ENCODE peak calls at places on chromosomes 4 and X, in ten cellular contexts. N is CD8-positive, alpha-beta T cell; B is coronary artery; Z is LHCN-M2; C is AG08396; A is GM23248; J is activated gamma-delta T cell treated with Interleukin-2 at 50 U/mL for 16 hours; S is neuronal stem cell; E is LoVo; X is GM12878. R is an unnamed sample.

GRCh38 chr4:24321151-24321550 is 263.2 kb downstream of the DHX15 start:
- DNase-seq in A (peak), J (no peak), B (no peak), E (peak), C (no peak), N (no peak), S (no peak), Z (peak), X (no peak), R (no peak)

GRCh38 chr4:6333301-6334202 is 63.9 kb downstream of the WFS1 start:
- DNase-seq in X (no peak), J (no peak), Z (no peak), C (no peak), B (no peak), N (no peak), E (no peak), A (peak), S (no peak), R (no peak)

GRCh38 chrX:28960063-28960462 is 372.8 kb downstream of the IL1RAPL1 start:
- DNase-seq in J (no peak), B (no peak), X (no peak), C (no peak), N (no peak), Z (no peak), S (no peak), E (no peak), A (no peak), R (no peak)

GRCh38 chrX:149937881-149938426 is 337 bp downstream of the EOLA2 start:
- DNase-seq in X (no peak), Z (no peak), S (no peak), N (peak), C (no peak), E (no peak), J (peak), A (peak), B (peak), R (no peak)

GRCh38 chr4:37095925-37096324 is 148.6 kb upstream of the NWD2 start:
- DNase-seq in S (no peak), C (no peak), B (no peak), A (no peak), N (no peak), E (no peak), X (no peak), Z (no peak), J (no peak), R (no peak)

GRCh38 chrX:155881158-155881993 is at the start of gene VAMP7:
- DNase-seq in C (peak), B (peak), E (peak), Z (peak), J (peak), S (peak), X (peak), A (peak), N (peak), R (peak)

GRCh38 chrX:132365490-132365889 is 123.3 kb downstream of the MBNL3 start:
- DNase-seq in Z (no peak), A (no peak), J (no peak), X (no peak), N (no peak), E (no peak), S (no peak), B (no peak), C (no peak), R (no peak)

GRCh38 chr4:15451866-15452765 is 17.6 kb upstream of the CC2D2A start:
- DNase-seq in S (no peak), J (no peak), B (no peak), N (no peak), A (peak), Z (peak), E (no peak), C (peak), X (no peak), R (no peak)

GRCh38 chrX:76420237-76420636 is 7.3 kb upstream of the MAGEE1 start:
- DNase-seq in A (peak), X (no peak), N (no peak), Z (no peak), E (no peak), S (no peak), B (no peak), J (no peak), C (no peak), R (no peak)

GRCh38 chrX:149867488-149867887 is 13.5 kb upstream of the MAGEA8 start:
- DNase-seq in B (no peak), E (no peak), X (no peak), A (no peak), J (no peak), Z (no peak), C (no peak), N (no peak), S (no peak), R (no peak)

GRCh38 chrX:109954333-109954732 is 48.6 kb upstream of the TMEM164 start:
- DNase-seq in B (no peak), Z (no peak), E (no peak), A (peak), S (no peak), X (no peak), J (no peak), C (no peak), N (no peak), R (no peak)

GRCh38 chrX:40272786-40273185 is 175.0 kb upstream of the BCOR start:
- DNase-seq in E (no peak), J (no peak), B (no peak), C (no peak), N (no peak), S (no peak), X (no peak), Z (no peak), A (no peak), R (no peak)

GRCh38 chr4:16225996-16226815 is at the start of gene TAPT1:
- DNase-seq in A (peak), E (peak), N (peak), J (peak), Z (peak), B (peak), C (peak), X (no peak), S (peak), R (peak)

GRCh38 chrX:74179071-74179470 is 124.9 kb upstream of the ZCCHC13 start:
- DNase-seq in N (no peak), S (no peak), A (peak), B (no peak), E (peak), X (no peak), Z (peak), C (no peak), J (no peak), R (no peak)

GRCh38 chr4:100240008-100240407 is 49.7 kb upstream of the DDIT4L start:
- DNase-seq in N (no peak), X (no peak), C (no peak), Z (peak), E (no peak), B (no peak), A (peak), J (no peak), S (no peak), R (no peak)